ENCODE peak calls at places on chromosome 11, in nine cellular contexts. H, W, R, X, V, E, I, G and F are unnamed samples.

GRCh38 chr11:32478277-32478731 is 43.0 kb upstream of the WT1 start:
- DNase-seq in R (no peak), H (peak), E (no peak), G (no peak), X (no peak), W (no peak), I (no peak), V (no peak), F (no peak)

GRCh38 chr11:70468256-70469230 is 70.2 kb downstream of the CTTN start:
- DNase-seq in R (no peak), I (no peak), V (no peak), G (no peak), W (no peak), H (no peak), X (no peak), E (peak), F (no peak)

GRCh38 chr11:103546236-103546635 is 437.0 kb downstream of the DYNC2H1 start:
- DNase-seq in E (no peak), W (no peak), H (no peak), V (no peak), I (no peak), G (peak), R (peak), X (no peak), F (no peak)

GRCh38 chr11:115439385-115439784 is 64.8 kb downstream of the CADM1 start:
- DNase-seq in X (no peak), R (peak), W (peak), V (no peak), I (no peak), E (no peak), H (no peak), G (peak), F (peak)

GRCh38 chr11:79663012-79663411 is 222.2 kb upstream of the TENM4 start:
- DNase-seq in H (no peak), I (no peak), V (no peak), E (no peak), G (no peak), W (no peak), R (no peak), X (no peak), F (no peak)

GRCh38 chr11:85539740-85540139 is 87.4 kb downstream of the DLG2 start:
- DNase-seq in H (no peak), V (no peak), E (no peak), G (no peak), X (no peak), I (no peak), R (no peak), W (no peak), F (no peak)

GRCh38 chr11:5476184-5476819 is 12.2 kb upstream of the OR52D1 start:
- DNase-seq in V (no peak), G (peak), W (peak), H (no peak), R (peak), I (peak), X (peak), E (peak), F (peak)

GRCh38 chr11:6646631-6647281 is 8.9 kb downstream of the DCHS1 start:
- DNase-seq in H (peak), X (no peak), V (no peak), E (peak), G (peak), W (no peak), I (no peak), R (no peak), F (no peak)

GRCh38 chr11:122398167-122398566 is 257.4 kb upstream of the UBASH3B start:
- DNase-seq in H (no peak), W (no peak), I (no peak), X (no peak), G (peak), E (no peak), R (no peak), V (no peak), F (no peak)

GRCh38 chr11:71774603-71775222 is 58.3 kb upstream of the DEFB108B start:
- DNase-seq in W (no peak), X (no peak), H (no peak), R (no peak), G (no peak), E (no peak), I (no peak), V (no peak), F (no peak)

GRCh38 chr11:60932605-60933346 is 8.5 kb downstream of the TMEM132A start:
- DNase-seq in G (no peak), H (no peak), E (no peak), I (no peak), X (no peak), W (no peak), V (no peak), R (no peak), F (no peak)

GRCh38 chr11:127632546-127632945 is 632.0 kb upstream of the KIRREL3 start:
- DNase-seq in V (no peak), E (no peak), X (no peak), H (no peak), W (no peak), R (no peak), G (no peak), I (no peak), F (no peak)

GRCh38 chr11:96306933-96307747 is 35.9 kb downstream of the MAML2 start:
- DNase-seq in W (peak), G (peak), R (peak), E (peak), H (peak), V (peak), X (peak), I (peak), F (peak)

GRCh38 chr11:121559812-121560211 is 107.0 kb upstream of the SORL1-AS1 start:
- DNase-seq in R (no peak), G (no peak), W (no peak), I (no peak), V (no peak), X (no peak), E (no peak), H (no peak), F (no peak)

GRCh38 chr11:34655335-34656008 is 34.6 kb downstream of the EHF start:
- DNase-seq in G (peak), E (no peak), R (peak), H (no peak), X (no peak), V (no peak), I (no peak), W (no peak), F (no peak)

GRCh38 chr11:94574193-94574961 is 7.2 kb downstream of the PIWIL4 start:
- DNase-seq in R (peak), X (no peak), W (no peak), G (peak), I (no peak), H (no peak), E (no peak), V (no peak), F (no peak)

GRCh38 chr11:77203901-77204755 is 76.1 kb downstream of the MYO7A start:
- DNase-seq in V (peak), E (no peak), R (no peak), W (no peak), G (no peak), X (no peak), H (peak), I (no peak), F (no peak)

GRCh38 chr11:95456704-95457491 is 225.9 kb upstream of the SESN3 start:
- DNase-seq in X (no peak), V (no peak), G (peak), R (no peak), I (no peak), W (no peak), H (no peak), E (no peak), F (no peak)

GRCh38 chr11:76616676-76617552 is 53.6 kb downstream of the LRRC32 start:
- DNase-seq in G (no peak), X (no peak), E (no peak), R (no peak), I (no peak), W (no peak), H (no peak), V (peak), F (no peak)

GRCh38 chr11:64644348-64645242 is 53.6 kb downstream of the SLC22A12 start:
- DNase-seq in X (peak), V (peak), I (peak), H (no peak), W (no peak), R (no peak), G (no peak), E (no peak), F (no peak)

GRCh38 chr11:120389693-120390584 is 53.7 kb downstream of the ARHGEF12 start:
- DNase-seq in X (no peak), I (no peak), R (peak), E (no peak), H (no peak), W (no peak), G (no peak), V (no peak), F (no peak)

GRCh38 chr11:44186531-44186930 is 91.1 kb downstream of the EXT2 start:
- DNase-seq in X (no peak), G (no peak), W (no peak), E (peak), I (no peak), R (no peak), H (no peak), V (no peak), F (no peak)

GRCh38 chr11:67436459-67437081 is 912 bp downstream of the PTPRCAP start:
- DNase-seq in V (no peak), W (no peak), G (peak), R (no peak), I (peak), X (no peak), E (no peak), H (no peak), F (no peak)

GRCh38 chr11:66864924-66865697 is 8.2 kb downstream of the LRFN4 start:
- DNase-seq in I (no peak), V (no peak), W (no peak), E (no peak), H (peak), G (peak), X (no peak), R (no peak), F (no peak)

GRCh38 chr11:63745304-63746170 is 23.0 kb downstream of the ZFTA start:
- DNase-seq in I (no peak), E (peak), G (no peak), H (no peak), R (no peak), X (no peak), V (peak), W (no peak), F (no peak)

GRCh38 chr11:125995313-125995712 is 49.5 kb downstream of the VSIG10L2 start:
- DNase-seq in R (no peak), W (no peak), E (peak), H (no peak), X (no peak), V (no peak), G (no peak), I (no peak), F (no peak)

GRCh38 chr11:108672113-108672512 is 7.2 kb downstream of the DDX10 start:
- DNase-seq in E (peak), R (no peak), W (peak), I (no peak), H (no peak), G (peak), X (no peak), V (no peak), F (no peak)

GRCh38 chr11:111733009-111733408 is 33.2 kb downstream of the PPP2R1B start:
- DNase-seq in R (peak), H (peak), I (no peak), G (peak), X (no peak), V (peak), W (peak), E (no peak), F (peak)

GRCh38 chr11:125402436-125402835 is 93.6 kb downstream of the FEZ1 start:
- DNase-seq in G (peak), E (no peak), V (no peak), R (peak), I (no peak), X (no peak), H (no peak), W (no peak), F (peak)

GRCh38 chr11:111566324-111566723 is 25.8 kb downstream of the LAYN start:
- DNase-seq in G (no peak), I (no peak), R (no peak), E (no peak), X (no peak), V (no peak), H (no peak), W (no peak), F (no peak)

DNA sequence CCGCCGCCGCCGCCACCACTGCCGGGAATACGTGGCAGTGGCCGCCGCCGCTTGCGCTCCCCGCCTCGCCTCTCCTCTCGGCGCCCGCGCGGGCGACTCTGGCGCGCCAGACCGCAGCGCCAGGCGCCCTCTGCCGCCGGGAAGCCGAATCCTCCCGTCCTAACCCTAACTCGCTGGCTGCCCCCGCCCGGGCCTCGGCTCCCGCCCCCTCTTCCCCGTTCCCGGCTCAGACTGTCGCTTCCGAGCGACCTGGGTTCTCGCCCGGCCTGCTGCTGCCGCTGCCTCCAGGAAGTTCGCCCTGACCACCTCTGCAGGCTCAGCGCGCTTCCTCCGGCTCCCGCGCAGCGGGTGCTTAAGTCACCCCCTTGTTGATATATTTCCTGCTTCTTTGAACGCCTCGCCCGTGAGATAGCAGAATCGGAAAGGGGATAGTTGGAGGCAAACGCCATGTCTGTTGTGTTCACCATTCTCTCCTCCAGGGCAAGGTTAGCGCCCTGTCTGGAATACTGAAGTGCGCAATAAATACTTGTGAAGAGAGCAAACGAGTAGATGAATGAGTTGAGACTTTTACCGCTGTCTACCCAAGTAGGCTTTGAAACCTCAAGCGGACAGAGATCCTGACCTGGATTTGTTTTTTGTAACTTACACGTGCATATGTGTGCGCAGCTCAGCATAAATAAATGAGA is at the start of gene SMCO4:
- DNase-seq in W (no peak), H (peak), V (peak), G (peak), E (peak), X (peak), I (peak), R (peak), F (no peak)
- TF ChIP-seq CTCF in W (peak), H (peak), V (no peak), G (peak), E (peak), X (peak), I (peak), R (peak), F (peak)

GRCh38 chr11:12112731-12113130 is 2.3 kb downstream of the MICAL2 start:
- DNase-seq in G (no peak), E (no peak), I (no peak), R (no peak), W (no peak), V (no peak), X (no peak), H (no peak), F (no peak)
- H3K4me3 ChIP-seq in G (no peak), E (no peak), I (no peak), R (peak), W (peak), V (no peak), X (no peak), H (no peak), F (peak)

GRCh38 chr11:69000831-69001245 is 12.2 kb downstream of the MRGPRF start:
- DNase-seq in G (peak), V (peak), H (no peak), E (peak), X (peak), I (no peak), W (peak), R (peak), F (no peak)
- TF ChIP-seq CTCF in G (peak), V (peak), H (peak), E (peak), X (no peak), I (peak), W (peak), R (peak), F (peak)

GRCh38 chr11:82908311-82908710 is 6.8 kb downstream of the DDIAS start:
- DNase-seq in X (no peak), W (no peak), H (no peak), V (no peak), R (no peak), I (no peak), G (no peak), E (no peak), F (no peak)

GRCh38 chr11:82903843-82904586 is 2.5 kb downstream of the DDIAS start:
- DNase-seq in I (no peak), W (no peak), X (no peak), E (no peak), R (no peak), V (no peak), H (no peak), G (no peak), F (no peak)

GRCh38 chr11:82906236-82906635 is 4.7 kb downstream of the DDIAS start:
- DNase-seq in E (peak), V (no peak), W (peak), R (peak), I (no peak), H (no peak), X (no peak), G (peak), F (no peak)

GRCh38 chr11:82906931-82907330 is 5.4 kb downstream of the DDIAS start:
- DNase-seq in I (no peak), W (no peak), R (no peak), E (no peak), V (no peak), G (no peak), X (no peak), H (no peak), F (no peak)

DNA sequence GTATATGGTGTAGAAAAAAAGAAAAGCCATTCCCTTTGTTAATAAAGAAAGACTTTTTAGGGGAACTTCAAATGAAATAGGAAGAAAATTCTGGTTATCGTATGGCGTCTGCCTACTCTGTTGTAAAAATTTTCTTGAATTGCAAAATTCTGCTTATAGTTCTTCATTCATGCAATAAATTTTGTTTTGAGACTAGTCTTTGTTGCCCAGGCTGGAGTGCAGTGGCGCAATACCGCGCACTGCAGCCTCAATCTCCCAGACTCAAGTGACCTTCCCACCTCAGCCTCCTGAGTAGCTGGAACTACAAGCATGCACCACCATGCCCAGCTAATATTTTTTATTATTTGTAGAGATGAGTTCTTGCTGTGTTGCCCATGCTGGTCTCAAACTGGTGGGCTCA is 5.8 kb downstream of the DDIAS start:
- DNase-seq in I (no peak), G (no peak), X (no peak), V (no peak), W (no peak), E (no peak), R (no peak), H (no peak), F (no peak)
- H3K4me3 ChIP-seq in I (no peak), G (no peak), X (no peak), V (no peak), W (no peak), E (no peak), R (no peak), H (no peak), F (no peak)

GRCh38 chr11:62592989-62593421 is 1.7 kb upstream of the TUT1 start:
- DNase-seq in V (no peak), I (no peak), H (peak), X (no peak), R (no peak), E (no peak), G (no peak), W (no peak), F (no peak)

GRCh38 chr11:62593434-62594044 is 2.2 kb upstream of the TUT1 start:
- DNase-seq in I (peak), H (peak), R (peak), G (peak), E (peak), X (peak), V (peak), W (no peak), F (no peak)

GRCh38 chr11:62592216-62592815 is 993 bp upstream of the TUT1 start:
- DNase-seq in X (no peak), R (no peak), E (no peak), G (no peak), I (no peak), W (no peak), H (no peak), V (no peak), F (no peak)

GRCh38 chr11:62591448-62592215 is at the start of gene TUT1:
- DNase-seq in G (peak), I (peak), V (peak), X (peak), R (peak), H (peak), E (peak), W (peak), F (peak)

DNA sequence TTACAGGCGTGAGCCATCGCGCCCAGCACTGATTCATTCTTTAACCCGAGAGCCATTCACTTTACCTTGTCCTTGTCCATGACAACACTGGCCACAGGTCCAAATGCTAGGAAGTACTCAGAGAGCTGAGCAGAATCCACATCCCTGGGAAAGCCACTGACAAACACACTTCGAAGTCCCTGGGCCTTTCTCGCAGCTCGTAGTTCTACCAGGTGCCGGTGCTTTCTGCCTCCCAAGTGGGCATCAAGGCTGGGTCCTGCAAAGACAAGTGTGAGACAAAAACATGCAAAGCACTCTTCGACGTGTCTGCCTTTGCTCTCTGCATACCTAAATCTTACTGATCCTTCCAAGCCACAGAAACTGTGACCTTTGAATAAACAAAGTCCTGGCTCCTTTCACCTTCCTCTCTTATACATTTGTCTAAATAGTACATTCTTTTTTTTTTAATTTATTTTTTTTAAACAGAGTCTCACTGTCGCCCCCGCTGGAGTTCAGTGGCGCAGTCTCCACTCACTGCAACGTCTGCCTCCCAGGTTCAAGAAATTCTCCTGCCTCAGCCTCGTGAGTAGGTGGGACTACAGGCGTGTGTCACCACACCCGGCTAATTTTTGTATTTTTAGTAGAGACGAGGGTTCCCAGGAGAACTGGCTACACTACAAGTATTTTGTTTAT is 2.2 kb downstream of the TUT1 start:
- DNase-seq in E (no peak), V (no peak), W (no peak), R (no peak), X (no peak), G (peak), I (no peak), H (no peak), F (no peak)
- TF ChIP-seq CTCF in E (peak), V (no peak), W (peak), R (no peak), X (peak), G (peak), I (peak), H (no peak), F (peak)

GRCh38 chr11:2385156-2386151 is 8.3 kb downstream of the CD81 start:
- DNase-seq in G (no peak), H (peak), W (no peak), I (no peak), V (no peak), R (no peak), E (no peak), X (no peak), F (no peak)
- H3K4me3 ChIP-seq in G (no peak), H (no peak), W (no peak), I (no peak), V (no peak), R (no peak), E (no peak), X (no peak), F (no peak)

GRCh38 chr11:45537617-45538016 is 127.8 kb downstream of the CHST1 start:
- DNase-seq in I (no peak), E (no peak), H (no peak), R (no peak), W (no peak), G (peak), X (no peak), V (no peak), F (peak)

GRCh38 chr11:45538939-45539338 is 126.5 kb downstream of the CHST1 start:
- DNase-seq in W (no peak), V (no peak), H (no peak), G (peak), X (no peak), R (no peak), I (no peak), E (no peak), F (no peak)

GRCh38 chr11:45541693-45542434 is 123.6 kb downstream of the CHST1 start:
- DNase-seq in G (no peak), H (no peak), X (no peak), V (no peak), I (no peak), W (no peak), R (no peak), E (no peak), F (no peak)

GRCh38 chr11:45535033-45535432 is 130.4 kb downstream of the CHST1 start:
- DNase-seq in X (no peak), V (no peak), R (no peak), I (no peak), W (no peak), H (no peak), E (no peak), G (no peak), F (no peak)

GRCh38 chr11:45538363-45538762 is 127.1 kb downstream of the CHST1 start:
- DNase-seq in V (no peak), I (no peak), X (no peak), R (no peak), E (no peak), G (peak), H (no peak), W (no peak), F (no peak)
- TF ChIP-seq CTCF in V (no peak), I (no peak), X (no peak), R (no peak), E (no peak), G (no peak), H (no peak), W (no peak), F (no peak)

GRCh38 chr11:8068605-8069221 is 12.3 kb upstream of the TUB start:
- DNase-seq in H (peak), E (peak), W (peak), V (peak), R (no peak), X (peak), I (peak), G (peak), F (peak)
- H3K4me3 ChIP-seq in H (no peak), E (no peak), W (no peak), V (no peak), R (no peak), X (no peak), I (no peak), G (no peak), F (peak)